ENCODE peak calls at places on chromosomes 12 and 14, in nine cellular contexts. One of them, this sample, is unnamed. For H3K36me3 and H3K4me1, the result is how much of the 10 kb centered on the place peaks cover.

GRCh38 chr14:71243697-71244096 is 336.4 kb downstream of the PCNX1 start:
- DNase-seq in psoas muscle: no peak
- DNase-seq in esophagus squamous epithelium: no peak
- DNase-seq in tibial artery: no peak
- DNase-seq in heart left ventricle: no peak
- DNase-seq in IMR-90: peak
- DNase-seq in stomach: no peak
- DNase-seq in sigmoid colon: no peak
- DNase-seq in neural progenitor cell: no peak
- DNase-seq in this sample: no peak

GRCh38 chr14:89473979-89474378 is 56.9 kb upstream of the FOXN3 start:
- DNase-seq in heart left ventricle: no peak
- DNase-seq in IMR-90: peak
- DNase-seq in stomach: no peak
- DNase-seq in tibial artery: no peak
- DNase-seq in esophagus squamous epithelium: no peak
- DNase-seq in neural progenitor cell: no peak
- DNase-seq in sigmoid colon: no peak
- DNase-seq in psoas muscle: no peak
- DNase-seq in this sample: no peak

GRCh38 chr12:2099595-2099994 is 46.8 kb downstream of the CACNA1C start:
- DNase-seq in esophagus squamous epithelium: no peak
- DNase-seq in psoas muscle: no peak
- DNase-seq in stomach: no peak
- DNase-seq in tibial artery: no peak
- DNase-seq in heart left ventricle: no peak
- DNase-seq in IMR-90: no peak
- DNase-seq in sigmoid colon: no peak
- DNase-seq in neural progenitor cell: no peak
- DNase-seq in this sample: no peak

GRCh38 chr14:65348137-65348536 is 64.4 kb upstream of the FUT8 start:
- DNase-seq in heart left ventricle: no peak
- DNase-seq in stomach: peak
- DNase-seq in esophagus squamous epithelium: no peak
- DNase-seq in psoas muscle: peak
- DNase-seq in tibial artery: no peak
- DNase-seq in sigmoid colon: no peak
- DNase-seq in IMR-90: no peak
- DNase-seq in neural progenitor cell: no peak
- DNase-seq in this sample: no peak

GRCh38 chr12:63935361-63935760 is 90.9 kb downstream of the SRGAP1 start:
- DNase-seq in tibial artery: no peak
- DNase-seq in stomach: no peak
- DNase-seq in IMR-90: no peak
- DNase-seq in psoas muscle: no peak
- DNase-seq in heart left ventricle: no peak
- DNase-seq in sigmoid colon: no peak
- DNase-seq in neural progenitor cell: no peak
- DNase-seq in esophagus squamous epithelium: no peak
- DNase-seq in this sample: no peak

GRCh38 chr14:37093364-37093763 is 79.0 kb downstream of the SLC25A21 start:
- DNase-seq in tibial artery: no peak
- DNase-seq in psoas muscle: no peak
- DNase-seq in neural progenitor cell: no peak
- DNase-seq in heart left ventricle: no peak
- DNase-seq in IMR-90: no peak
- DNase-seq in stomach: no peak
- DNase-seq in sigmoid colon: no peak
- DNase-seq in esophagus squamous epithelium: no peak
- DNase-seq in this sample: no peak

GRCh38 chr14:68552597-68552996 is 240.3 kb downstream of the ZFP36L1 start:
- DNase-seq in heart left ventricle: no peak
- DNase-seq in tibial artery: peak
- DNase-seq in sigmoid colon: peak
- DNase-seq in neural progenitor cell: no peak
- DNase-seq in esophagus squamous epithelium: no peak
- DNase-seq in stomach: no peak
- DNase-seq in psoas muscle: no peak
- DNase-seq in IMR-90: peak
- DNase-seq in this sample: no peak

GRCh38 chr12:94898388-94898787 is 105.1 kb downstream of the NDUFA12 start:
- DNase-seq in esophagus squamous epithelium: no peak
- DNase-seq in psoas muscle: no peak
- DNase-seq in sigmoid colon: no peak
- DNase-seq in neural progenitor cell: no peak
- DNase-seq in tibial artery: no peak
- DNase-seq in IMR-90: no peak
- DNase-seq in stomach: no peak
- DNase-seq in heart left ventricle: no peak
- DNase-seq in this sample: no peak

GRCh38 chr14:76337619-76338545 is 38.1 kb upstream of the ESRRB start:
- DNase-seq in heart left ventricle: no peak
- DNase-seq in esophagus squamous epithelium: no peak
- DNase-seq in stomach: no peak
- DNase-seq in psoas muscle: no peak
- DNase-seq in tibial artery: no peak
- DNase-seq in IMR-90: no peak
- DNase-seq in sigmoid colon: no peak
- DNase-seq in neural progenitor cell: no peak
- DNase-seq in this sample: no peak

GRCh38 chr14:78519863-78520262 is 349.7 kb downstream of the NRXN3 start:
- DNase-seq in neural progenitor cell: peak
- DNase-seq in heart left ventricle: no peak
- DNase-seq in psoas muscle: no peak
- DNase-seq in sigmoid colon: no peak
- DNase-seq in stomach: no peak
- DNase-seq in tibial artery: no peak
- DNase-seq in IMR-90: peak
- DNase-seq in esophagus squamous epithelium: no peak
- DNase-seq in this sample: no peak

GRCh38 chr14:71324767-71325272 is 417.6 kb downstream of the PCNX1 start:
- DNase-seq in psoas muscle: no peak
- DNase-seq in IMR-90: peak
- DNase-seq in tibial artery: no peak
- DNase-seq in stomach: no peak
- DNase-seq in heart left ventricle: no peak
- DNase-seq in neural progenitor cell: peak
- DNase-seq in esophagus squamous epithelium: no peak
- DNase-seq in sigmoid colon: no peak
- DNase-seq in this sample: no peak

DNA sequence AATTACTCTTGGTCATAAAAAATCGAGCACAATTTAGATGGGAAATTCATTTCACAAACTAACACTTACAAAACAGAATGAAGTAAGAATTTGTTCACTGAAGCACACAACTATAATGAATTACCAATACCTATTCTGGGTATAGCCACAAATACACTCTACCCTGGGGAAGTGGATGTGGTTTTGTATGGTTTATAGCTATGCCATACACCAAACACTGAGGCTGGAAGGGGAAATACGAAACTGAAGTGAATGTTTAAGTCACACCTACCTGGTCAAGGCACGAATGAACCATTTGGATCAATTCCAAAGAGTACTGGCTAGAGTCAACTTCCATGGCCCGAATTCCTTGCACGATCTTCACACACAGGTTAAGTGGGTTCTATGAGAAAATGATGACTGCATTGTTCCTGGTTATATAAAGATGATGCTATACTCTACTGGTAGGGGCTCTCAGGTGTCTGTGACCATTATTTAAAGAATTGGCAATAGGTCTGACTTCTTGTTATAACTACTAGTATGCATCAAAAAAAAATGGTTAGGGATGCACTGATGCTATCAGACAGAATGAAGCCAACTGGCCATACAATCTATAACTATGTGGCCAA is 12.8 kb downstream of the NEK9 start:
- DNase-seq in stomach: no peak
- DNase-seq in psoas muscle: no peak
- DNase-seq in IMR-90: no peak
- DNase-seq in neural progenitor cell: no peak
- DNase-seq in tibial artery: no peak
- DNase-seq in esophagus squamous epithelium: no peak
- DNase-seq in heart left ventricle: no peak
- DNase-seq in sigmoid colon: no peak
- DNase-seq in this sample: no peak
- H3K36me3 ChIP-seq in stomach: half or more
- H3K36me3 ChIP-seq in psoas muscle: half or more
- H3K36me3 ChIP-seq in IMR-90: under half
- H3K36me3 ChIP-seq in neural progenitor cell: under half
- H3K36me3 ChIP-seq in tibial artery: half or more
- H3K36me3 ChIP-seq in esophagus squamous epithelium: under half
- H3K36me3 ChIP-seq in heart left ventricle: half or more
- H3K36me3 ChIP-seq in sigmoid colon: under half
- H3K36me3 ChIP-seq in this sample: under half

DNA sequence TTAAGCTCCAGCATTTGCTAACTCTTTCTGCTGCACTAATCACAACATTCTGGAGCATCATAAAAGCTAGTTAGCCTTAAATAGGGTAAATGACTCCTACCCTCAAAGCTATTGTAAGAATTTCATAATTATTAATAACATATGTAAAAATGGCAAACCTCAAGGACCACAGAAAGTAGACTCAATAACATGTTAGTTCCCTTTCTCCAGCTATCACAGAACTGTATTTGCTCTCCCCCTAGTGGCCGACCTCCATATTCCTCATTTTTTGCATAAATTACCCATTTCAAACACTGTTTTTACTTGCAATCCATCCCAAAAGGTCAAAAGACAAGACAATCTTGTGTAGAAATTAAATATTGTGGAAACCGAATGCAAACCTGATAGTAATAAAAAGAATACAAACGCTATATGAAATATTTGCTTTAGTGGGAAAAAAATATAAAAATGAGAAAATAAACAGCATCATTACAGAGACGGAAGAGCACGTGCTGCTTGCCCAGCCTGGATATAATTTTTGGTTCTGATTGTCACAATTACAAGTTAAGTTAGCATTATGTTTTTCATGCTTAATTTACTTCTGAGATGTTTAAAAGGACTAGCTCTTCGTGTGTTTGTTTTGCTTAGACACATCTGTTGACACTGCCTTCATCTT is 97.9 kb downstream of the RERGL start:
- DNase-seq in IMR-90: peak
- DNase-seq in heart left ventricle: no peak
- DNase-seq in sigmoid colon: no peak
- DNase-seq in esophagus squamous epithelium: no peak
- DNase-seq in stomach: no peak
- DNase-seq in psoas muscle: no peak
- DNase-seq in tibial artery: no peak
- DNase-seq in neural progenitor cell: peak
- DNase-seq in this sample: no peak
- TF ChIP-seq CTCF in IMR-90: peak
- TF ChIP-seq CTCF in heart left ventricle: peak
- TF ChIP-seq CTCF in sigmoid colon: no peak
- TF ChIP-seq CTCF in esophagus squamous epithelium: peak
- TF ChIP-seq CTCF in stomach: peak
- TF ChIP-seq CTCF in psoas muscle: peak
- TF ChIP-seq CTCF in tibial artery: peak
- TF ChIP-seq CTCF in neural progenitor cell: peak
- TF ChIP-seq CTCF in this sample: peak

GRCh38 chr12:66694666-66695065 is 15.8 kb upstream of the GRIP1 start:
- DNase-seq in sigmoid colon: no peak
- DNase-seq in psoas muscle: no peak
- DNase-seq in IMR-90: no peak
- DNase-seq in neural progenitor cell: no peak
- DNase-seq in heart left ventricle: no peak
- DNase-seq in stomach: no peak
- DNase-seq in esophagus squamous epithelium: no peak
- DNase-seq in tibial artery: no peak
- DNase-seq in this sample: no peak

GRCh38 chr12:66695130-66695529 is 16.3 kb upstream of the GRIP1 start:
- DNase-seq in tibial artery: no peak
- DNase-seq in IMR-90: no peak
- DNase-seq in neural progenitor cell: no peak
- DNase-seq in sigmoid colon: no peak
- DNase-seq in psoas muscle: no peak
- DNase-seq in stomach: peak
- DNase-seq in heart left ventricle: no peak
- DNase-seq in esophagus squamous epithelium: no peak
- DNase-seq in this sample: no peak

GRCh38 chr12:66693901-66694513 is 15.1 kb upstream of the GRIP1 start:
- DNase-seq in neural progenitor cell: peak
- DNase-seq in heart left ventricle: no peak
- DNase-seq in esophagus squamous epithelium: no peak
- DNase-seq in psoas muscle: no peak
- DNase-seq in stomach: no peak
- DNase-seq in sigmoid colon: no peak
- DNase-seq in tibial artery: no peak
- DNase-seq in IMR-90: peak
- DNase-seq in this sample: peak

GRCh38 chr12:66692986-66693385 is 14.1 kb upstream of the GRIP1 start:
- DNase-seq in stomach: no peak
- DNase-seq in esophagus squamous epithelium: no peak
- DNase-seq in neural progenitor cell: no peak
- DNase-seq in tibial artery: no peak
- DNase-seq in heart left ventricle: no peak
- DNase-seq in IMR-90: no peak
- DNase-seq in sigmoid colon: no peak
- DNase-seq in psoas muscle: no peak
- DNase-seq in this sample: no peak

GRCh38 chr12:66692170-66692569 is 13.3 kb upstream of the GRIP1 start:
- DNase-seq in psoas muscle: no peak
- DNase-seq in neural progenitor cell: no peak
- DNase-seq in tibial artery: no peak
- DNase-seq in heart left ventricle: no peak
- DNase-seq in stomach: no peak
- DNase-seq in IMR-90: no peak
- DNase-seq in sigmoid colon: no peak
- DNase-seq in esophagus squamous epithelium: no peak
- DNase-seq in this sample: no peak
- H3K4me1 ChIP-seq in psoas muscle: under half
- H3K4me1 ChIP-seq in neural progenitor cell: under half
- H3K4me1 ChIP-seq in tibial artery: under half
- H3K4me1 ChIP-seq in heart left ventricle: under half
- H3K4me1 ChIP-seq in stomach: under half
- H3K4me1 ChIP-seq in IMR-90: under half
- H3K4me1 ChIP-seq in sigmoid colon: under half
- H3K4me1 ChIP-seq in esophagus squamous epithelium: under half
- H3K4me1 ChIP-seq in this sample: under half

DNA sequence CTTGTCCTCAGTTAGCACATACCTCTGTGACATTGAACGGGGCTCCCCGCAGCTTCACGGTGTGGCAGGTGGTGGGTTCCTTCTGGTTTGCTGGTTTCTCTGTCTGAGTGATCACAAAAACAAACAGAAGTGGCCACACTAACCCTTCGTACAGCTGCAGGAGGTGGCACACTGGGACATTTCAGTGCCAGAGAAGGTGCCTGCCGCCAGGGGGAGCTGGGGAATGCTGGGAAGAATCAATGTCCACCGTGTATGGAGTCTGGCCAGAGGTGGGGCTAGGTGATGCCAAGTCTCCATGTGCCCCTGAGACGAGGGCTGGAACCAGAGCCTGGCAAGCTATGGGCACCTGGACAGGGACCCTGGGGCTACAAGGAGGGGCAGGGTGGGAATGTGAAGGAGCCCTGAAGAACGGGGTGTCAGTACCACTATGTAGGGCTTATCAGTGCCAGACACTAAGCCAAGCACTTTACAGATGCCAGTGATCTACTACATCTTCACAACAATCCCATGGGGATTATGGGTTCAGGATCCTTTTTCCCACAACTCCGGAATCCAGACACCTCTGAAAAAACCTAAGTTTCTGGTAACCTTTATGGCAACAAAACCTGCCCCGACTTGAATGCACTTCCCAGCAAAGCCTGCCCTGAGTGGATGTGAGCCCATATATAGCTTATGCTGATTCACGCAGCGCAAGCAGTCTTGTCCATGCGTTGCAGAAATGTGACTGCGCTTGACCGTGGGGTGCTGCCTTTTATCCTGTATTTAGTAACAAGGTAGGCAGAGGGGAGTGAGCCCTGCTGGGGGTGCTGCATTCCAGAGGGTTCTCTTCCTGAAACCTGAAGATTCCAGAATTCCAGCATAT is 10.8 kb downstream of the RBM19 start:
- DNase-seq in tibial artery: no peak
- DNase-seq in stomach: peak
- DNase-seq in psoas muscle: no peak
- DNase-seq in heart left ventricle: no peak
- DNase-seq in esophagus squamous epithelium: no peak
- DNase-seq in IMR-90: peak
- DNase-seq in sigmoid colon: no peak
- DNase-seq in neural progenitor cell: peak
- DNase-seq in this sample: no peak
- H3K36me3 ChIP-seq in tibial artery: half or more
- H3K36me3 ChIP-seq in stomach: half or more
- H3K36me3 ChIP-seq in psoas muscle: half or more
- H3K36me3 ChIP-seq in heart left ventricle: half or more
- H3K36me3 ChIP-seq in esophagus squamous epithelium: under half
- H3K36me3 ChIP-seq in IMR-90: half or more
- H3K36me3 ChIP-seq in sigmoid colon: under half
- H3K36me3 ChIP-seq in neural progenitor cell: under half
- H3K36me3 ChIP-seq in this sample: half or more

This sample was measured in thoracic aorta.